ENCODE peak calls at places on chromosomes 16 and 17, in four cellular contexts. S, O, F and I are unnamed samples.

GRCh38 chr17:17208013-17208412 is 1.9 kb upstream of the PLD6 start:
- DNase-seq in S (no peak), F (no peak), O (no peak), I (no peak)

GRCh38 chr16:67528222-67528869 is at the start of gene RIPOR1:
- DNase-seq in F (peak; percentile 28), S (no peak), O (no peak), I (peak; percentile 34)

GRCh38 chr16:924806-925205 is 46.0 kb downstream of the LMF1 start:
- DNase-seq in F (no peak), O (no peak), S (no peak), I (no peak)

GRCh38 chr17:7448461-7448860 is 3.6 kb downstream of the CHRNB1 start:
- DNase-seq in S (no peak), O (no peak), F (no peak), I (no peak)

GRCh38 chr17:74744714-74745547 is 3.5 kb upstream of the NHERF1 start:
- DNase-seq in S (no peak), F (peak; percentile 75), O (peak; percentile 74), I (peak; percentile 59)

GRCh38 chr16:48870141-48870540 is 260.2 kb upstream of the N4BP1 start:
- DNase-seq in F (no peak), S (no peak), O (no peak), I (no peak)

GRCh38 chr16:25605381-25605780 is 86.4 kb upstream of the HS3ST4 start:
- DNase-seq in F (no peak), S (no peak), O (no peak), I (no peak)

GRCh38 chr17:10197721-10198508 is 491 bp downstream of the GAS7 start:
- DNase-seq in F (no peak), S (no peak), O (no peak), I (no peak)

GRCh38 chr17:4843451-4843850 is 10.3 kb downstream of the MINK1 start:
- DNase-seq in F (no peak), S (no peak), O (no peak), I (no peak)

GRCh38 chr17:72602517-72603345 is 481.9 kb downstream of the SOX9 start:
- DNase-seq in S (no peak), F (no peak), O (no peak), I (no peak)

GRCh38 chr16:69404275-69404805 is 18.5 kb upstream of the TERF2 start:
- DNase-seq in S (no peak), O (no peak), F (no peak), I (no peak)

GRCh38 chr17:44847581-44847980 is at the start of gene HIGD1B:
- DNase-seq in O (no peak), S (no peak), F (no peak), I (no peak)

GRCh38 chr17:17613708-17614114 is 22.2 kb upstream of the PEMT start:
- DNase-seq in F (no peak), O (peak; percentile 14), S (peak; percentile 52), I (no peak)

GRCh38 chr16:79721186-79721745 is 120.7 kb upstream of the MAF start:
- DNase-seq in S (no peak), F (no peak), O (no peak), I (no peak)

GRCh38 chr17:77116371-77116860 is 24.4 kb upstream of the SEC14L1 start:
- DNase-seq in S (no peak), F (no peak), O (no peak), I (no peak)

GRCh38 chr17:81349397-81350319 is 45.6 kb upstream of the BAHCC1 start:
- DNase-seq in F (no peak), S (no peak), O (no peak), I (no peak)